ENCODE peak calls at places on chromosomes 16 and 17, in four cellular contexts. C is GM12878, V is A549, E is HepG2. O is an unnamed sample.

GRCh38 chr16:54203851-54204505 is 82.6 kb downstream of the IRX3 start:
- DNase-seq in C (no peak), V (no peak), E (peak; percentile 48), O (no peak)

GRCh38 chr17:245020-245419 is 63.6 kb upstream of the DOC2B start:
- DNase-seq in C (no peak), V (no peak), E (no peak), O (no peak)

GRCh38 chr17:80770881-80771611 is 220.6 kb upstream of the CHMP6 start:
- DNase-seq in C (no peak), V (no peak), E (no peak), O (no peak)

GRCh38 chr17:5825717-5826330 is 241.5 kb upstream of the NLRP1 start:
- DNase-seq in C (no peak), V (no peak), E (no peak), O (no peak)

GRCh38 chr16:13767215-13767614 is 152.7 kb upstream of the ERCC4 start:
- DNase-seq in C (no peak), V (no peak), E (no peak), O (no peak)

GRCh38 chr16:2066139-2066538 is 18.4 kb downstream of the TSC2 start:
- DNase-seq in C (no peak), V (no peak), E (no peak), O (no peak)

GRCh38 chr16:66904846-66905632 is 13.6 kb downstream of the CDH16 start:
- DNase-seq in C (no peak), V (no peak), E (peak; percentile 88), O (peak; percentile 10)

GRCh38 chr16:56989988-56990387 is 631 bp downstream of the NLRC5 start:
- DNase-seq in C (no peak), V (no peak), E (no peak), O (no peak)

GRCh38 chr17:76725580-76726230 is 701 bp downstream of the JMJD6 start:
- DNase-seq in C (no peak), V (peak; percentile 58), E (peak; percentile 43), O (peak; percentile 79)

GRCh38 chr16:65117701-65118448 is 4.0 kb downstream of the CDH11 start:
- DNase-seq in C (peak; percentile 2), V (peak; percentile 70), E (peak; percentile 59), O (peak; percentile 65)

GRCh38 chr17:7293821-7294613 is 422 bp downstream of the YBX2 start:
- DNase-seq in C (no peak), V (no peak), E (peak; percentile 49), O (peak; percentile 52)

GRCh38 chr17:73250851-73251640 is 10.6 kb downstream of the CPSF4L start:
- DNase-seq in C (no peak), V (no peak), E (no peak), O (no peak)
- TF ChIP-seq PBX3 in C (no peak), V (no peak), E (no peak), O (no peak)

DNA sequence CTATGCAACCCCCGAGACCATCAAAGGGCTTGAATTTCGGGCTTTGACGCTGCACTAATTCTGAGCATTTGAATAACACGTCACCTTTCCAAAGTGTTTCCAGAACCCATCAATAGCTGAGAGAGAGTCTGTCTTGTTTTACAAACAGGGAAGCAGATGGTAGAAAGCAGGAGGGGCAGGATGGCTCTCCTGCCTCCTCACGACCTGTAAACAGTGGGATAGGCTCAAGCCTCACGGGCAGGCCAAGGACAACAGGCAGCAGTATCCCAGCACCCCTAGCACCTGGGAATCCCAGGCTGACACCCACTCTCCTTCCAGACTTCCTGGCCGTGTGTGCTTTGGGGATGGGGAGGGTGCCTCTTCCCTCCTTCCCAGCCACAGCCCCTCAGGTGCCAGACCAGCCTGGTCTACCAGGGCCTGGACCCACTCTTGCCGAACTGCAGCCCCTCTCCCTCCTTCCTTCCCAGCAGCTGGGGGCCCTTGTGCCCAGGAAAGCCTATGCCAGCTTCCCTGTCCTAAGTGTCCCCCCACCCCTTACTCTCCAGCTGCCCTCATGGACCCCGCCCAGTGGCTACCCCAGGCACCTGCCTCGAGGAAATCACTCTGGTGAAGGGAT is 20.2 kb upstream of the RASD1 start:
- DNase-seq in C (no peak), V (no peak), E (no peak), O (no peak)
- TF ChIP-seq PBX3 in C (no peak), V (no peak), E (no peak), O (no peak)

DNA sequence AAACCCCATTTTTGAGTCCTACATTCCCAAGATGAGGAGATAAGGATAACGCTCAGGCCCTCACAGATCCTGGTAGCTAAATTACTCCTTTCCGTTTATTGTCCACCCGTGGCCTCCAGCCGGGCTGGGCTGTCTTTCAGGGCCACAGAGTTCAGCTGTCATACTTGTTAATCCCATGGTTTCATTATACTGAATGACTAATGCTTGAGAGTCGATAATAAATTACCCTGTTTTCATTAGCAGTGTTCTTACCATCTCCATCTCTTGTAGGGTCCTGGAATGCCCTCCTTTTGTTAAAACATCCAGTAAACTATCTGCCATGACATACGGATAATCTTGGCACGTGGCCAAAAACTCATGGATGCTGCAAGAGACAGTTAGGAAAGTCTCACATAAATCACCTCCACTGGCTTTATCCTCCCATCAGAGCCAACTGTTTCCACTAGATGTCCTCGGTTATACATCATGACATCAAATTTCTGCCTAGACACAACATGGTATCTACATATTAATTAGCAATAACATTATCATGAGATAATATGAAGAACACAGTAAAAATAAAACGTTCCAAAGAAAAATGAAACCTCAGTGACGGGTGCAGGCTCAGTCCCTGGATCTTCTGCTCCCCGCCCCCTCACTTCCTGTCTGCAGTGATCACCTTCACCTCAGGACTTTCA is 45.3 kb downstream of the BRD7 start:
- DNase-seq in C (no peak), V (peak; percentile 69), E (peak; percentile 50), O (peak; percentile 36)
- TF ChIP-seq PBX3 in C (no peak), V (no peak), E (no peak), O (peak; percentile 38)

GRCh38 chr16:50088302-50088701 is 22.5 kb downstream of the HEATR3 start:
- DNase-seq in C (no peak), V (no peak), E (no peak), O (no peak)

GRCh38 chr16:50096791-50097190 is 31.0 kb downstream of the HEATR3 start:
- DNase-seq in C (no peak), V (no peak), E (no peak), O (peak; percentile 22)

DNA sequence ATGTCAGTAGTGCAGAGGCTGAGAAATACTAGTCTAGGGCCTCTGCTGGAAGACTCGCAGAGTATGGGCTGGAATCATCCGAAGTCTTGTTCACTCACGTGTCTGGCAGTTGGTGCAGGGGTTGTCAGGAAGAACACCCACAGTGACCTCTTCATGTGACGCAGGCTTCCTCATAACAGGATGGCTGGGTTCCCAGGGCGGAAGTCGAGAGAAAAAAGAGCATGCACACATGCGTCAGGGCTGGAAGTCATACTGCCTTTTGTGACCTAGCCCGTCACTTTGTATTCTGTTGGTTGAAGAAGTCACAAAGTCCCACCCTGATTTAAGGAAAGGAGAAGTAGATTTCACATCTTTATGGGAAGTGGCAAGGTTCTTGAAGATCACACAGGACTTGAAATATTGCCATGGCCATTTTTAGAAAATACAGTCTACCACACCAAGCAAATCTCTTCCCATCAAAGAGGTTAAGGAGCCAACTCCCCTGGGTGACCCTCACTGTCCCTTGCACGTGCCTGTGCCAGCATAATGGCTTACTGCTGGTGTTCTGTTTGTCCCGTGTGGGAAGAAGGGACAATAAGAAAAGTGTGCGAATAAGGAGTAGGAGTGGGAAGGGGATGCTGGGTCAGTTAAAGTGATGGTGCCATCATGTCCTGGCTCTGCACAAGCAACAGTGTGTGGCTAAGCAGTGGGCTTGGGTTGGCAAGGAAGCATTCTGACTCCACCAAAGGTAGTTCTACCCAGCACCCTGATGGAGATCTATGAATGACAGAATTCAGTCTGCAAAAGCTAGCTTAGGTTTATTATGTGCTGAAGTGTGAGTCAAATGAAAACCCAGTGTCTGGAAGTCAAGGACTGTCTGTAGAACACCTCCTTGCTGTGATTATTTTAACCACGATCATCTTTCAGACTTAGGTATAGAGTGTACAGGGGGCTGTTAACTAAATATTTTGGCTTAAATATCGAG is 28.1 kb downstream of the HEATR3 start:
- DNase-seq in C (no peak), V (no peak), E (no peak), O (no peak)
- TF ChIP-seq PBX3 in C (no peak), V (no peak), E (no peak), O (no peak)

GRCh38 chr16:8674413-8675022 is at the start of gene ABAT:
- DNase-seq in C (peak; percentile 33), V (peak; percentile 66), E (peak; percentile 91), O (peak; percentile 98)

GRCh38 chr16:8675183-8676159 is 1.1 kb downstream of the ABAT start:
- DNase-seq in C (no peak), V (no peak), E (peak; percentile 96), O (peak; percentile 77)

GRCh38 chr16:8677481-8677880 is 3.1 kb downstream of the ABAT start:
- DNase-seq in C (no peak), V (no peak), E (no peak), O (no peak)

GRCh38 chr16:8676737-8677375 is 2.4 kb downstream of the ABAT start:
- DNase-seq in C (no peak), V (no peak), E (no peak), O (no peak)

GRCh38 chr16:8676160-8676547 is 1.7 kb downstream of the ABAT start:
- DNase-seq in C (no peak), V (no peak), E (no peak), O (no peak)
- TF ChIP-seq PBX3 in C (no peak), V (no peak), E (no peak), O (no peak)

DNA sequence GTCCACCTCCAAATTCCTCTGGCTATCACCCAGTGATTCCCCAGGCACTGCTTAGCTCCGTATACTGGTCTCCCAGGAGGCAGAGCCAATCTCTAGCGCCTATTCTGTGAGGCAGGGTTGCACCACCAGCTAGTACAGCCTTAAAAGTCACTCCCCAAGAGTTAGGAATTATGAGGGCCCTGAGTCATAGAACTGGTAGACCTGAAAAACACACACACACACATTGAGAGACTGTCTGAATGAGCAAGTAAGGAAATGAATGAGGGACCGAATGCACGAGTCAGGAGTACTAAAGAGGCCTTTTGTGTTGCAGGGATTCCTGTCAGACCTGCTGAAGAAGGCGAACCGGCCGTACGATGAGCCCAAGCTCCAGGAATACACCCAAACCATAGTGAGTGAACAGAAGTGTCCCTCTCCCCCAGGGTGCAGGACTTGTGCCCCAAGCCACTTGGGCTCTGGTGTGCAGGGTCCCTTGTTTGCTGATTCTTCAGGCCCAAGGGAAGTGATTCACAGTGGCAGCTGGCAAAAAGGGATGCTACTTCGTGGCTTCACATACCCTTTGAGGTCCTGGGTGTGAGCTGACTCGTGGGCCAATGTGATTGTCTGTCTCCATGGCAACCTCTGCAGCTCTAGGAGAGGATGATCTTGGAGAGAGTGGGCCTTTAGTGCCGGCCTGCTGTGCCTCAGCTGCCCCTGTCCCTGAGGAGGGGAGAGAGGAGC is 24.7 kb downstream of the CALB2 start:
- DNase-seq in C (no peak), V (no peak), E (no peak), O (no peak)
- TF ChIP-seq PBX3 in C (no peak), V (no peak), E (no peak), O (no peak)